ENCODE peak calls at places on chromosomes 16 and 17, in five cellular contexts. E, H, V, T and W are unnamed samples. For H3K9me3, the result is how much of the 10 kb centered on the place peaks cover.

GRCh38 chr17:82670661-82671060 is 22.4 kb upstream of the WDR45B start:
- DNase-seq in T (no peak), V (no peak), H (no peak), E (no peak), W (no peak)

GRCh38 chr17:57970706-57971105 is 15.5 kb upstream of the CUEDC1 start:
- DNase-seq in V (no peak), E (no peak), T (no peak), H (no peak), W (no peak)

GRCh38 chr17:73091770-73092517 is 544 bp downstream of the SLC39A11 start:
- DNase-seq in H (no peak), T (no peak), E (peak), V (no peak), W (peak)

GRCh38 chr16:54280751-54281150 is 5.8 kb downstream of the IRX3 start:
- DNase-seq in E (no peak), V (no peak), H (peak), T (no peak), W (no peak)

GRCh38 chr17:4332296-4332970 is 34.0 kb downstream of the UBE2G1 start:
- DNase-seq in V (no peak), H (no peak), E (no peak), T (no peak), W (no peak)

GRCh38 chr16:84839956-84840355 is 20.2 kb downstream of the CRISPLD2 start:
- DNase-seq in V (no peak), H (peak), T (no peak), E (no peak), W (peak)

GRCh38 chr16:56916571-56917403 is 15.2 kb upstream of the HERPUD1 start:
- DNase-seq in V (no peak), T (no peak), E (no peak), H (no peak), W (no peak)

GRCh38 chr16:2753523-2754020 is 1.1 kb downstream of the SRRM2 start:
- DNase-seq in V (no peak), H (no peak), T (no peak), E (no peak), W (peak)

GRCh38 chr16:35629001-35629400 is 2169.6 kb downstream of the TP53TG3F start:
- DNase-seq in H (no peak), V (no peak), E (no peak), T (no peak), W (no peak)

GRCh38 chr16:35626051-35626450 is 2166.6 kb downstream of the TP53TG3F start:
- DNase-seq in E (no peak), V (no peak), H (no peak), T (no peak), W (no peak)

GRCh38 chr16:35636831-35637230 is 2177.4 kb downstream of the TP53TG3F start:
- DNase-seq in T (no peak), V (no peak), H (no peak), E (no peak), W (no peak)

GRCh38 chr16:35631261-35631945 is 2172.0 kb downstream of the TP53TG3F start:
- DNase-seq in E (no peak), H (no peak), V (no peak), T (no peak), W (no peak)
- H3K9me3 ChIP-seq in E (under half), H (under half), V (under half), T (under half), W (under half)

DNA sequence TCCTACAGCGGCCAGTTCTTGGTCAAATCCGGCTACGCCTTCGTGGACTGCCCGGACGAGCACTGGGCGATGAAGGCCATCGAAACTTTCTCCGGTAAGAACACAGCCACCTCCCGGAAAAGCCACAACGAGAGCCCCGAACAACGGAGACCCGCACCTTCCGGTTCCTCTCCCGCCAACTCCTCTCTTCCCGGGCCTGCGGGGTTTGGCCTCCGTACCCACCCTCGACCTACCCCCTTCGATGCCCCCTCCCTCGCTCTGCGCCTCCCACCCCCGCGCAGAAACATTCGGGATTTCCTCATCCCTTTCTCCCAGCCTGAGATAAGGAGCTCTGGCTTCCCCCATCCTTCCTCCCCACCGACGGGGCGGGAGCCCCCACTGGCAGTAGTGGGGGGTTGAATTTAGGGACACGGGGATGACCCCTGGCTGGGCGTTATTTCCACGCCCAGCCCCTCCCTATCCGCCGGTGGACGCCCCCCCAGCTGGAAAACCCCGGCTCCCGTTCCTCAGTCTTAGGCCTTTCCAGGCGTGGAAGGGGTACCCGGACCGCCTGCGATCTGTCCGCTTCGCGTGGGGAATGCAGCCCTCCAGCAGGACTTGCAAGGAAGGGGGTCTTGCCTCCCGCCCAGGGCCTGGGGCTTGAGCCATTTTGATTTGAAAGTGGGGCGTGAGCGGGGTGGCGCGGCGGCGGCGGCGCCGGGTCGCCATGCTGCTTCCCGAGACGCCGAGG is 807 bp downstream of the IGF2BP1 start:
- DNase-seq in V (no peak), T (no peak), H (no peak), E (no peak), W (no peak)
- TF ChIP-seq POLR2A in V (no peak), T (no peak), H (no peak), E (no peak), W (no peak)

DNA sequence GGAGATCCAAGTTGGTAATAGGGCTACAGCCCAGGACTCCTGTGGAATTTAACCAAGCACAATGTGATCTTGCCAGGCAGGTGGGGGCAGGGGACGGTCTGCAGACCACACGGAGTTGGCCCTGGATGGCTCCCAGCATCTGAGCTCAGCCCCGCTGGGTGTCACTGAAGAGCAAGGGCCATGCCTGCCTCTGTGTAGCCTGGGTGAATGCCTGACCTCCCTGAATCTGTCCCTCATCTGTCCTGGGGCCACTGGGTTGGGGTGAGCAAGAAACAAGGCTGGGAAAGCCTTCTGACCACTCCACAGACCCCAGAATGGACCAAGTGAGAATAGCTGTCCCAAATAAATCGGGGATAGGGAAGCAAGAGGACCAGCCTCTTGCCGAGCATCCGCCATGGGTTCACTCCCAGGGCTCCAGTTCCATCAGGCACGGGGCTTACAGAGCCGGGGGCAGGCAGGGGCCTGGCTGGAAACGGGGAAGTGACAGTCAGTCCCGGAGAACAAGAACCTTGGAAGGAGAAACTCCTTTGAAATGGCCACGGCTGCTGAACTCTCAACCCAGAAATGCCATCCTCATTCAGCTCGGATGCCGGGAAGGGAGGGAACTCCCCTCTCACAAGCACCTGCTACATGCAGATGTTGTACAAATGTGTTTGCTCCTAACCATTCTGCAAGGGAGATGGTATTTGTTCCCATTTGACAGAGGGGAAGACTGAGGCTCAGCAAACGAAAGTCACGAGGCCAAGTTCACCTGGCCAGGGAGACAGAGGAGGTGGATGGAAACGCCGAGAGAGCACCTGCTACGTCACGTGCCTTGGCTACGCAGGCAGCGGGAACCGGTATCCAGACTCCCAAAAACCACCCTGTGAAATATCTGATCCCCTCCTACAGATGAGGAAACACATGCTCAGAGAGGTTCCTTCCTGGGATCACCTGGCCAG is 50.0 kb downstream of the RMI2 start:
- DNase-seq in E (no peak), V (no peak), H (no peak), T (no peak), W (peak)
- TF ChIP-seq CTCF in E (no peak), V (no peak), H (no peak), T (no peak), W (no peak)

GRCh38 chr17:26792486-26792885 is 501.4 kb upstream of the WSB1 start:
- DNase-seq in H (no peak), V (no peak), E (no peak), T (no peak), W (no peak)
- H3K9me3 ChIP-seq in H (under half), V (under half), E (half or more), T (half or more), W (under half)

DNA sequence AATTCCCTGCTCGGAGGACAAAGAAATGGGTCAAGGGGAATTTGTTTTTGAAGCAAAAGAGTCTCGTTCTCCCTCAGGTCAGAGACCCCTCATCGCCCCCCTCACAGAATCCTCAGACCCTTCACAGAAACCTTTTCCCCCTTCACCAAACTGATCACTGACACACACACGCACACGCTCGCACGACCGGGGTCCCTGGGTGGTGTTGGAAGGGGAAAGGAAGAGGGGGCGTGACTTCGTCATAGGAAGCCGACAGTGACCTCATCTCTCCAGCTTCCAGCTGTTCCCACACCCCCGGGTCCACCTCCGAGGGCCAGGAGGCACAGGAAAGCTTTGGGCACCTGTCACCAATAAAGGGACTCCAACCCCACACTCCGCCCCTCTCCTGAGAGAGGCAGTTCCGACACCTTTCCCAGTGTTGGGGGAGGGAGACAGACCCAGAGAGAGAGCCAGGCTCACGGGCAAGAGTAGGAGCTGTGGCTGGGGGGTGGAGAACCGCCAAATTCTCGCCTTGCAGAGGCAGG is 1.2 kb downstream of the ASGR1 start:
- DNase-seq in E (no peak), H (no peak), V (no peak), T (no peak), W (peak)
- TF ChIP-seq POLR2A in E (no peak), H (no peak), V (no peak), T (no peak), W (no peak)

GRCh38 chr17:40556198-40556661 is 9.0 kb downstream of the CCR7 start:
- DNase-seq in T (no peak), V (no peak), E (no peak), H (no peak), W (no peak)

GRCh38 chr17:40553694-40554534 is 11.4 kb downstream of the CCR7 start:
- DNase-seq in H (no peak), V (peak), E (no peak), T (no peak), W (peak)

GRCh38 chr17:40555296-40556190 is 9.7 kb downstream of the CCR7 start:
- DNase-seq in H (no peak), E (no peak), V (no peak), T (no peak), W (no peak)

GRCh38 chr17:40552806-40553693 is 12.2 kb downstream of the CCR7 start:
- DNase-seq in E (no peak), H (no peak), V (no peak), T (no peak), W (peak)

GRCh38 chr17:40554646-40555295 is 10.5 kb downstream of the CCR7 start:
- DNase-seq in V (no peak), T (no peak), H (no peak), E (no peak), W (no peak)
- TF ChIP-seq CTCF in V (no peak), T (no peak), H (no peak), E (no peak), W (no peak)

GRCh38 chr16:50425044-50425443 is 56.3 kb upstream of the BRD7 start:
- DNase-seq in V (no peak), H (no peak), E (no peak), T (no peak), W (no peak)

GRCh38 chr16:50422926-50423325 is 54.1 kb upstream of the BRD7 start:
- DNase-seq in T (no peak), E (no peak), V (no peak), H (no peak), W (no peak)

GRCh38 chr16:50414152-50414551 is 45.4 kb upstream of the BRD7 start:
- DNase-seq in T (no peak), E (no peak), V (no peak), H (no peak), W (no peak)

GRCh38 chr16:50416388-50416787 is 47.6 kb upstream of the BRD7 start:
- DNase-seq in V (no peak), E (no peak), T (no peak), H (no peak), W (no peak)

DNA sequence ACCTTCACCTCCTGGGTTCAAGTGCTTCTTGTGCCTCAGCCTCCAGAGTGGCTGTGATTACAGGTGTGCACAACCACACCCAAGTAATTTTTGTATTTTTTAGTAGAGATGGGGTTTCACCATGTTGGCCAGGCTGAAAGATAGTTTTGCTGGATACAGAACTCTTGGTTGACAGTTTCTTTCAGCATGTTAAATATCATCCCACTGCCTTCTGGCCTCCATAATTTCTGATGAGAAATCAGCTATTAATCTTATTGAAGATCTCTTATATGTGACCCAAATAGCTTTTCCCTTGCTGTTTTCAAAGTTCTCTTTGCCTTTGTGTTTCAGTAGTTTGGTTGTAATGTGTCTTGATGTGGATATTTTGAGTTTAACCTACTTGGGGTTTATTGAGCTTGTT is 50.3 kb upstream of the BRD7 start:
- DNase-seq in E (no peak), V (no peak), T (no peak), H (no peak), W (no peak)
- H3K9me3 ChIP-seq in E (under half), V (under half), T (under half), H (under half), W (under half)